ENCODE peak calls at places on chromosomes 11 and 22, in six cellular contexts. D is upper lobe of right lung; E is GM23338; Q is mesenchymal stem cell; C is right cardiac atrium; X is CD8-positive, alpha-beta memory T cell. L is an unnamed sample.

GRCh38 chr11:121563900-121564822 is 111.4 kb upstream of the SORL1-AS1 start:
- DNase-seq in D (no peak), E (no peak), Q (no peak), C (no peak), X (no peak), L (no peak)

GRCh38 chr11:58575377-58576020 is at the start of gene LPXN:
- DNase-seq in D (no peak), E (no peak), Q (peak; percentile 18), C (no peak), X (peak; percentile 42), L (no peak)

GRCh38 chr11:74417379-74417804 is 19.2 kb upstream of the PGM2L1 start:
- DNase-seq in D (no peak), E (peak; percentile 44), Q (peak; percentile 12), C (no peak), X (no peak), L (peak; percentile 41)

GRCh38 chr11:64485077-64485476 is 105.9 kb upstream of the SLC22A12 start:
- DNase-seq in D (no peak), E (peak; percentile 23), Q (no peak), C (no peak), X (no peak), L (no peak)

GRCh38 chr11:119764108-119764874 is 35.3 kb upstream of the NECTIN1 start:
- DNase-seq in D (peak; percentile 70), E (peak; percentile 32), Q (no peak), C (peak; percentile 86), X (no peak), L (no peak)

GRCh38 chr22:37020192-37020479 is 594 bp downstream of the MPST start:
- DNase-seq in D (no peak), E (no peak), Q (peak; percentile 63), C (no peak), X (no peak), L (peak; percentile 63)

GRCh38 chr11:952406-953385 is 27.0 kb downstream of the AP2A2 start:
- DNase-seq in D (no peak), E (no peak), Q (peak; percentile 52), C (no peak), X (no peak), L (no peak)

GRCh38 chr11:72814831-72815618 is 814 bp downstream of the ATG16L2 start:
- DNase-seq in D (peak; percentile 75), E (peak; percentile 86), Q (peak; percentile 89), C (no peak), X (peak; percentile 18), L (peak; percentile 71)

GRCh38 chr22:28793976-28794584 is 6.3 kb downstream of the XBP1 start:
- DNase-seq in D (no peak), E (no peak), Q (no peak), C (no peak), X (no peak), L (no peak)

GRCh38 chr11:33018840-33019239 is 3.2 kb downstream of the DEPDC7 start:
- DNase-seq in D (no peak), E (no peak), Q (no peak), C (no peak), X (no peak), L (no peak)

GRCh38 chr11:67642148-67642475 is 2.5 kb upstream of the TBX10 start:
- DNase-seq in D (peak; percentile 36), E (no peak), Q (no peak), C (no peak), X (no peak), L (no peak)

GRCh38 chr22:45336971-45337431 is 27.3 kb downstream of the FAM118A start:
- DNase-seq in D (no peak), E (no peak), Q (no peak), C (peak; percentile 95), X (no peak), L (peak; percentile 18)

GRCh38 chr11:95143106-95143681 is 53.5 kb downstream of the ENDOD1 start:
- DNase-seq in D (no peak), E (no peak), Q (peak; percentile 42), C (no peak), X (no peak), L (no peak)

GRCh38 chr22:22759889-22760546 is 115.6 kb downstream of the GGTLC2 start:
- DNase-seq in D (no peak), E (no peak), Q (no peak), C (no peak), X (no peak), L (no peak)

GRCh38 chr22:46937939-46938338 is 175.5 kb downstream of the TBC1D22A start:
- DNase-seq in D (no peak), E (no peak), Q (no peak), C (no peak), X (no peak), L (no peak)

GRCh38 chr11:122797651-122798050 is 40.6 kb upstream of the CRTAM start:
- DNase-seq in D (no peak), E (no peak), Q (no peak), C (no peak), X (no peak), L (no peak)

GRCh38 chr11:4095509-4096230 is 1.1 kb downstream of the RRM1 start:
- DNase-seq in D (no peak), E (no peak), Q (peak; percentile 85), C (no peak), X (no peak), L (no peak)

GRCh38 chr22:44142421-44143116 is 38.2 kb upstream of the PARVG start:
- DNase-seq in D (no peak), E (no peak), Q (no peak), C (no peak), X (no peak), L (no peak)

GRCh38 chr11:57638005-57638760 is 11.5 kb downstream of the YPEL4 start:
- DNase-seq in D (peak; percentile 80), E (peak; percentile 99), Q (peak; percentile 90), C (peak; percentile 86), X (no peak), L (peak; percentile 96)

GRCh38 chr11:93997741-93998140 is 23.4 kb upstream of the HEPHL1 start:
- DNase-seq in D (no peak), E (no peak), Q (no peak), C (no peak), X (no peak), L (no peak)

GRCh38 chr11:8086001-8086479 is 5.0 kb downstream of the TUB start:
- DNase-seq in D (no peak), E (peak; percentile 30), Q (no peak), C (peak; percentile 77), X (no peak), L (no peak)

GRCh38 chr11:104320091-104320490 is 156.1 kb upstream of the PDGFD start:
- DNase-seq in D (no peak), E (no peak), Q (peak; percentile 64), C (no peak), X (no peak), L (no peak)

GRCh38 chr11:102760355-102761035 is 19.9 kb downstream of the MMP10 start:
- DNase-seq in D (no peak), E (no peak), Q (peak; percentile 97), C (no peak), X (no peak), L (peak; percentile 97)

GRCh38 chr11:31887180-31887579 is 76.1 kb upstream of the PAX6 start:
- DNase-seq in D (no peak), E (peak; percentile 83), Q (no peak), C (no peak), X (no peak), L (peak; percentile 72)

GRCh38 chr11:63961608-63962412 is 12.6 kb upstream of the COX8A start:
- DNase-seq in D (no peak), E (peak; percentile 55), Q (peak; percentile 50), C (no peak), X (no peak), L (peak; percentile 81)

GRCh38 chr11:405323-405975 is 9.3 kb downstream of the SIGIRR start:
- DNase-seq in D (no peak), E (no peak), Q (no peak), C (peak; percentile 93), X (no peak), L (no peak)

GRCh38 chr11:16917941-16918340 is 96.3 kb downstream of the PLEKHA7 start:
- DNase-seq in D (no peak), E (no peak), Q (no peak), C (no peak), X (no peak), L (no peak)

DNA sequence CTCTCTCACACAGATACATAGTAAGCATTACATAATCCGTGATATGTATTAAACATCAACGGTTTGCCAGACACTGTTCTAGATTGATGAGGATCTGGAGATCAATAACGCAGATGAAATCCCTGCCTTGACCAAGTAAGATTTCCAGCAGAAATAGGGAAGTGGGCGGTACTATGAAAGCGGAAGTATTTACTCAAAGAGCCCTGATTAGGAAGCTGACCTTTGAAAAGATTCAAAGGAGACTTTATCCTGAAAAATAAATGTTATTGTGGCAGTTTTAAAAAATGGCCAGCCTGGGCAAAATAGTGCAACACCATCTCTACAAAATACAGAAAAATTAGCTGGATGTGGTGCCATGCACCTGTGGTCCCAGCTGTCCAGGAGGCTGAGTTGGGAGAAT is 26.8 kb downstream of the GAB2 start:
- DNase-seq in D (no peak), E (no peak), Q (no peak), C (no peak), X (no peak), L (no peak)
- H3K27me3 ChIP-seq in D (no peaks in the 10 kb centered on the region), E (no peaks in the 10 kb centered on the region), Q (no peaks in the 10 kb centered on the region), C (no peaks in the 10 kb centered on the region), X (no peaks in the 10 kb centered on the region), L (no peaks in the 10 kb centered on the region)

DNA sequence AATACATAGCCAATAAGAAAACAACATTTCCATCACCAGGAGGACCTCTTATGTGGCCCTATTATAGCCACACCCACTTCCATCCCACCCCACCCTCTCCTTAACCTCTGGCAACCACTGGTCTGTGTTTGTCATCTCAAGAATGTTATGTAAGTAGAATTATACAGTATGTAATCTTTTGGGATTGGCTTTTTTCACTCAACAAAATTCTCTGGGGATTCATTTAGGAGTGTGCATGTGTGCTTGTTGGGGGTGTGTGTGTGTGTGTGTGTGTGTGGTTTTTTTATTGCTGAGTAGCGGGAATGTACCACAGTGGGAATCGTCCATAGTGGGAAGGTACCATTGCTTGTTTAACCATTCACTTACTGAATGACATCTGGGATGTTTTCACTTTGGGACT is 5.2 kb downstream of the KCNJ5 start:
- DNase-seq in D (no peak), E (no peak), Q (no peak), C (no peak), X (no peak), L (peak; percentile 14)
- H3K27me3 ChIP-seq in D (no peaks in the 10 kb centered on the region), E (peaks cover 90% of the 10 kb centered on the region), Q (peaks cover 45% of the 10 kb centered on the region), C (no peaks in the 10 kb centered on the region), X (no peaks in the 10 kb centered on the region), L (no peaks in the 10 kb centered on the region)

GRCh38 chr11:124311677-124312076 is 2.1 kb downstream of the OR8D1 start:
- DNase-seq in D (no peak), E (no peak), Q (no peak), C (no peak), X (no peak), L (no peak)

GRCh38 chr11:124313131-124313530 is 618 bp downstream of the OR8D1 start:
- DNase-seq in D (no peak), E (no peak), Q (no peak), C (no peak), X (no peak), L (no peak)

GRCh38 chr11:124313849-124314248 is at the start of gene OR8D1:
- DNase-seq in D (no peak), E (no peak), Q (no peak), C (no peak), X (no peak), L (no peak)

GRCh38 chr11:124311269-124311668 is 2.5 kb downstream of the OR8D1 start:
- DNase-seq in D (no peak), E (no peak), Q (no peak), C (no peak), X (no peak), L (no peak)

GRCh38 chr11:124315052-124315451 is 1.3 kb upstream of the OR8D1 start:
- DNase-seq in D (no peak), E (no peak), Q (peak; percentile 77), C (no peak), X (no peak), L (peak; percentile 37)
- H3K27me3 ChIP-seq in D (no peaks in the 10 kb centered on the region), E (no peaks in the 10 kb centered on the region), Q (no peaks in the 10 kb centered on the region), C (no peaks in the 10 kb centered on the region), X (no peaks in the 10 kb centered on the region), L (no peaks in the 10 kb centered on the region)

GRCh38 chr22:50035976-50036375 is 22.1 kb downstream of the TTLL8 start:
- DNase-seq in D (no peak), E (no peak), Q (no peak), C (no peak), X (no peak), L (no peak)
- H3K27me3 ChIP-seq in D (peaks cover 8% of the 10 kb centered on the region), E (peaks cover 2% of the 10 kb centered on the region), Q (peaks cover 11% of the 10 kb centered on the region), C (no peaks in the 10 kb centered on the region), X (peaks cover 1% of the 10 kb centered on the region), L (no peaks in the 10 kb centered on the region)